ENCODE peak calls at places on chromosomes 16 and 17, in nine cellular contexts. V, M, D, X, G, K, W, Z and R are unnamed samples.

GRCh38 chr16:57632568-57632967 is 4.1 kb downstream of the ADGRG1 start:
- DNase-seq in M (no peak), D (no peak), W (no peak), Z (no peak), X (no peak), V (no peak), G (no peak), K (no peak), R (no peak)

GRCh38 chr17:21078056-21078825 is 35.4 kb upstream of the USP22 start:
- DNase-seq in V (no peak), W (no peak), G (no peak), M (no peak), Z (no peak), X (no peak), K (no peak), D (no peak), R (no peak)

GRCh38 chr17:40555296-40556190 is 9.7 kb downstream of the CCR7 start:
- DNase-seq in D (no peak), Z (peak; percentile 6), K (no peak), G (no peak), V (no peak), X (peak; percentile 47), M (no peak), W (no peak), R (peak; percentile 18)

GRCh38 chr17:32659419-32659842 is 172.6 kb downstream of the CDK5R1 start:
- DNase-seq in D (peak; percentile 41), G (peak; percentile 75), W (peak; percentile 65), Z (peak; percentile 83), M (peak; percentile 30), V (peak; percentile 24), K (no peak), X (peak; percentile 82), R (no peak)

GRCh38 chr16:27127293-27127692 is 60.6 kb downstream of the C16orf82 start:
- DNase-seq in W (no peak), X (no peak), K (no peak), V (no peak), D (no peak), Z (no peak), G (no peak), M (no peak), R (no peak)

GRCh38 chr17:29514792-29515191 is 52.0 kb downstream of the ABHD15 start:
- DNase-seq in X (no peak), W (no peak), K (no peak), G (no peak), D (no peak), V (no peak), Z (no peak), M (no peak), R (no peak)

GRCh38 chr17:348692-349425 is 3.7 kb downstream of the RPH3AL start:
- DNase-seq in D (no peak), G (no peak), K (no peak), M (no peak), V (no peak), W (no peak), Z (no peak), X (peak; percentile 75), R (no peak)

GRCh38 chr17:64081802-64082799 is 47.8 kb downstream of the ERN1 start:
- DNase-seq in M (peak; percentile 28), K (no peak), X (no peak), V (no peak), D (no peak), Z (no peak), W (no peak), G (peak; percentile 11), R (peak; percentile 48)

GRCh38 chr16:4846503-4846900 is 586 bp downstream of the GLYR1 start:
- DNase-seq in G (peak; percentile 44), X (peak; percentile 89), M (no peak), Z (peak; percentile 32), D (no peak), W (peak; percentile 63), K (no peak), V (peak; percentile 46), R (no peak)

GRCh38 chr16:49097964-49098363 is 183.7 kb downstream of the CBLN1 start:
- DNase-seq in Z (no peak), D (no peak), X (no peak), K (no peak), W (peak; percentile 5), V (no peak), G (no peak), M (no peak), R (no peak)

GRCh38 chr17:30344283-30345088 is 10.6 kb upstream of the TMIGD1 start:
- DNase-seq in V (no peak), K (no peak), Z (no peak), M (no peak), G (peak; percentile 27), W (peak; percentile 56), X (no peak), D (no peak), R (peak; percentile 78)

GRCh38 chr17:7922499-7923289 is 6.6 kb upstream of the RNF227 start:
- DNase-seq in K (peak; percentile 61), M (peak; percentile 74), G (peak; percentile 83), Z (peak; percentile 92), D (peak; percentile 66), W (peak; percentile 93), V (peak; percentile 69), X (peak; percentile 96), R (peak; percentile 95)

GRCh38 chr17:740240-741055 is 8.1 kb downstream of the TLCD3A start:
- DNase-seq in G (no peak), X (peak; percentile 81), W (no peak), D (no peak), K (no peak), M (no peak), V (peak; percentile 88), Z (no peak), R (no peak)

GRCh38 chr16:89828199-89828869 is at the start of gene SPIRE2:
- DNase-seq in Z (peak; percentile 80), M (peak; percentile 58), K (peak; percentile 43), X (peak; percentile 91), G (peak; percentile 85), D (peak; percentile 51), W (peak; percentile 81), V (peak; percentile 54), R (peak; percentile 93)

GRCh38 chr17:21174719-21175118 is 39.2 kb downstream of the TMEM11 start:
- DNase-seq in X (no peak), M (no peak), Z (no peak), D (no peak), G (no peak), K (no peak), W (no peak), V (no peak), R (no peak)

GRCh38 chr16:16008666-16009065 is 59.2 kb downstream of the ABCC1 start:
- DNase-seq in G (no peak), Z (no peak), D (no peak), X (no peak), V (no peak), K (no peak), M (no peak), W (no peak), R (no peak)

GRCh38 chr16:2038359-2039285 is 9.0 kb downstream of the NTHL1 start:
- DNase-seq in K (no peak), X (no peak), M (no peak), V (no peak), G (no peak), D (no peak), Z (no peak), W (no peak), R (no peak)

GRCh38 chr16:47687694-47688093 is 226.6 kb downstream of the PHKB start:
- DNase-seq in G (no peak), X (no peak), K (no peak), V (no peak), W (no peak), Z (no peak), D (no peak), M (no peak), R (no peak)

GRCh38 chr17:65190467-65191095 is 53.4 kb downstream of the RGS9 start:
- DNase-seq in W (no peak), M (no peak), Z (no peak), D (no peak), X (no peak), G (no peak), V (no peak), K (no peak), R (no peak)

GRCh38 chr17:47905221-47905733 is 9.2 kb downstream of the SP2 start:
- DNase-seq in W (peak; percentile 88), Z (no peak), K (no peak), D (no peak), G (no peak), V (no peak), X (peak; percentile 87), M (no peak), R (no peak)

GRCh38 chr16:22664561-22664997 is 149.4 kb upstream of the HS3ST2 start:
- DNase-seq in Z (no peak), M (no peak), V (peak; percentile 42), X (no peak), D (no peak), K (no peak), G (no peak), W (no peak), R (no peak)

GRCh38 chr17:43416998-43417891 is 18.5 kb downstream of the ARL4D start:
- DNase-seq in V (no peak), X (peak; percentile 95), W (peak; percentile 61), D (no peak), K (no peak), G (no peak), M (no peak), Z (no peak), R (no peak)

GRCh38 chr17:36600936-36601302 is 464 bp upstream of the MRM1 start:
- DNase-seq in V (no peak), X (no peak), K (no peak), D (no peak), W (no peak), Z (no peak), G (no peak), M (peak; percentile 15), R (no peak)

GRCh38 chr17:83057793-83058477 is 21.5 kb upstream of the METRNL start:
- DNase-seq in V (peak; percentile 0), D (no peak), W (peak; percentile 80), M (no peak), X (peak; percentile 82), G (no peak), Z (no peak), K (no peak), R (peak; percentile 83)

GRCh38 chr16:58651965-58652348 is 22.3 kb upstream of the CNOT1 start:
- DNase-seq in G (no peak), W (no peak), M (no peak), D (no peak), X (no peak), V (no peak), K (no peak), Z (no peak), R (no peak)

GRCh38 chr16:8720967-8721692 is 46.7 kb downstream of the ABAT start:
- DNase-seq in V (no peak), G (no peak), X (no peak), M (no peak), W (no peak), K (no peak), D (no peak), Z (no peak), R (no peak)

GRCh38 chr17:77451271-77451893 is 310.6 kb downstream of the SEC14L1 start:
- DNase-seq in Z (peak; percentile 84), V (no peak), D (no peak), W (peak; percentile 66), G (peak; percentile 81), M (peak; percentile 65), X (no peak), K (peak; percentile 53), R (peak; percentile 75)

GRCh38 chr17:15934866-15935265 is 10.1 kb upstream of the ADORA2B start:
- DNase-seq in M (no peak), K (no peak), Z (no peak), G (no peak), V (no peak), D (no peak), X (no peak), W (no peak), R (no peak)

GRCh38 chr17:47197821-47198220 is 8.7 kb upstream of the CDC27 start:
- DNase-seq in M (no peak), W (no peak), V (no peak), G (no peak), K (no peak), D (no peak), Z (no peak), X (no peak), R (no peak)

GRCh38 chr17:65048441-65048840 is 8.1 kb downstream of the GNA13 start:
- DNase-seq in Z (no peak), M (no peak), K (no peak), W (no peak), X (no peak), G (no peak), V (no peak), D (no peak), R (no peak)

GRCh38 chr16:1676661-1677060 is 1.4 kb upstream of the JPT2 start:
- DNase-seq in M (no peak), X (no peak), G (no peak), K (no peak), D (no peak), Z (no peak), V (no peak), W (no peak), R (no peak)